ENCODE peak calls at places on chromosomes 1 and 21, in ten cellular contexts. O, N, W, H, V, M, L, I, F and E are unnamed samples.

GRCh38 chr1:92470216-92470615 is 16.5 kb downstream of the GFI1 start:
- DNase-seq in O (no peak), N (no peak), W (no peak), H (no peak), V (no peak), M (no peak), L (no peak), I (no peak), F (no peak), E (no peak)

GRCh38 chr1:65924471-65924870 is 131.8 kb downstream of the PDE4B start:
- DNase-seq in O (no peak), N (no peak), W (no peak), H (no peak), V (no peak), M (no peak), L (no peak), I (no peak), F (no peak), E (no peak)

GRCh38 chr1:236623371-236624166 is 19.3 kb upstream of the HEATR1 start:
- DNase-seq in O (no peak), N (no peak), W (no peak), H (no peak), V (no peak), M (no peak), L (no peak), I (no peak), F (no peak), E (no peak)

GRCh38 chr1:94270801-94271203 is 33.4 kb upstream of the ARHGAP29 start:
- DNase-seq in O (no peak), N (no peak), W (no peak), H (no peak), V (no peak), M (no peak), L (no peak), I (no peak), F (no peak), E (no peak)

GRCh38 chr1:78839704-78840277 is 166.7 kb downstream of the ADGRL4 start:
- DNase-seq in O (no peak), N (peak), W (peak), H (no peak), V (peak), M (no peak), L (peak), I (no peak), F (no peak), E (peak)

GRCh38 chr1:244437108-244437507 is 14.6 kb downstream of the ADSS2 start:
- DNase-seq in O (no peak), N (no peak), W (no peak), H (no peak), V (no peak), M (no peak), L (no peak), I (no peak), F (no peak), E (no peak)

GRCh38 chr21:28110074-28110473 is 882.6 kb downstream of the LTN1 start:
- DNase-seq in O (no peak), N (no peak), W (no peak), H (no peak), V (no peak), M (no peak), L (no peak), I (no peak), F (no peak), E (no peak)

GRCh38 chr1:117127840-117128239 is 6.3 kb upstream of the TRIM45 start:
- DNase-seq in O (no peak), N (no peak), W (no peak), H (no peak), V (no peak), M (peak), L (no peak), I (no peak), F (no peak), E (no peak)

GRCh38 chr1:229869225-229869624 is 197.8 kb upstream of the GALNT2 start:
- DNase-seq in O (no peak), N (no peak), W (no peak), H (no peak), V (no peak), M (no peak), L (no peak), I (no peak), F (no peak), E (no peak)

GRCh38 chr1:76059461-76059860 is 15.1 kb upstream of the ST6GALNAC3 start:
- DNase-seq in O (no peak), N (no peak), W (no peak), H (no peak), V (no peak), M (no peak), L (peak), I (no peak), F (no peak), E (no peak)

GRCh38 chr1:212975607-212975918 is 25.2 kb downstream of the VASH2 start:
- DNase-seq in O (no peak), N (no peak), W (no peak), H (no peak), V (no peak), M (no peak), L (no peak), I (no peak), F (no peak), E (no peak)

GRCh38 chr1:35894183-35894582 is 11.2 kb downstream of the AGO1 start:
- DNase-seq in O (no peak), N (no peak), W (peak), H (no peak), V (no peak), M (peak), L (no peak), I (peak), F (no peak), E (no peak)

GRCh38 chr1:53327183-53327941 is 508 bp downstream of the LRP8 start:
- DNase-seq in O (no peak), N (peak), W (peak), H (peak), V (peak), M (peak), L (peak), I (no peak), F (no peak), E (no peak)

GRCh38 chr1:15343729-15344128 is 66.0 kb upstream of the EFHD2 start:
- DNase-seq in O (peak), N (no peak), W (no peak), H (no peak), V (no peak), M (no peak), L (no peak), I (no peak), F (no peak), E (peak)

GRCh38 chr1:1157914-1158710 is 15.6 kb upstream of the TTLL10 start:
- DNase-seq in O (peak), N (no peak), W (peak), H (peak), V (no peak), M (peak), L (peak), I (no peak), F (no peak), E (peak)

GRCh38 chr1:111792249-111792648 is 36.5 kb downstream of the DDX20 start:
- DNase-seq in O (no peak), N (no peak), W (no peak), H (no peak), V (no peak), M (no peak), L (peak), I (no peak), F (no peak), E (no peak)

GRCh38 chr1:81838600-81839218 is 38.0 kb downstream of the ADGRL2 start:
- DNase-seq in O (no peak), N (no peak), W (no peak), H (no peak), V (no peak), M (no peak), L (no peak), I (no peak), F (no peak), E (no peak)

GRCh38 chr1:43688594-43689000 is 18.7 kb upstream of the ST3GAL3 start:
- DNase-seq in O (no peak), N (no peak), W (no peak), H (no peak), V (no peak), M (no peak), L (no peak), I (no peak), F (no peak), E (no peak)

GRCh38 chr1:113678159-113678469 is 81.2 kb downstream of the PHTF1 start:
- DNase-seq in O (no peak), N (no peak), W (no peak), H (no peak), V (no peak), M (no peak), L (no peak), I (no peak), F (no peak), E (no peak)

GRCh38 chr1:115198938-115199337 is 109.6 kb upstream of the TSPAN2 start:
- DNase-seq in O (no peak), N (no peak), W (no peak), H (no peak), V (peak), M (no peak), L (no peak), I (no peak), F (peak), E (no peak)

GRCh38 chr1:40306296-40306695 is 10.8 kb downstream of the COL9A2 start:
- DNase-seq in O (no peak), N (no peak), W (no peak), H (no peak), V (no peak), M (no peak), L (no peak), I (no peak), F (no peak), E (peak)

GRCh38 chr1:3001471-3002348 is 19.6 kb upstream of the ACTRT2 start:
- DNase-seq in O (peak), N (no peak), W (no peak), H (peak), V (no peak), M (peak), L (no peak), I (no peak), F (no peak), E (no peak)

GRCh38 chr1:110176299-110176956 is 26.1 kb downstream of the SLC6A17 start:
- DNase-seq in O (no peak), N (no peak), W (no peak), H (peak), V (peak), M (no peak), L (no peak), I (no peak), F (no peak), E (peak)

GRCh38 chr1:26409191-26409751 is 1.3 kb upstream of the LIN28A start:
- DNase-seq in O (no peak), N (peak), W (no peak), H (no peak), V (peak), M (no peak), L (no peak), I (no peak), F (no peak), E (no peak)

GRCh38 chr1:31510853-31511789 is 65.2 kb upstream of the TINAGL1 start:
- DNase-seq in O (no peak), N (no peak), W (no peak), H (peak), V (no peak), M (no peak), L (peak), I (no peak), F (no peak), E (no peak)

GRCh38 chr21:43603230-43603626 is 56.1 kb downstream of the HSF2BP start:
- DNase-seq in O (no peak), N (no peak), W (no peak), H (no peak), V (no peak), M (peak), L (no peak), I (no peak), F (no peak), E (no peak)

GRCh38 chr1:10398278-10398733 is 558 bp upstream of the PGD start:
- DNase-seq in O (no peak), N (no peak), W (no peak), H (no peak), V (no peak), M (no peak), L (no peak), I (no peak), F (no peak), E (no peak)

GRCh38 chr1:201123866-201124265 is 3.1 kb downstream of the ASCL5 start:
- DNase-seq in O (no peak), N (no peak), W (no peak), H (no peak), V (no peak), M (no peak), L (no peak), I (no peak), F (no peak), E (no peak)

GRCh38 chr1:37150986-37151385 is 116.7 kb upstream of the GRIK3 start:
- DNase-seq in O (no peak), N (no peak), W (no peak), H (no peak), V (no peak), M (no peak), L (no peak), I (no peak), F (peak), E (no peak)

GRCh38 chr1:159091547-159092397 is 15.2 kb upstream of the AIM2 start:
- DNase-seq in O (no peak), N (no peak), W (no peak), H (no peak), V (no peak), M (no peak), L (no peak), I (no peak), F (no peak), E (no peak)

GRCh38 chr1:85654066-85654782 is 54.0 kb downstream of the ZNHIT6 start:
- DNase-seq in O (no peak), N (no peak), W (no peak), H (no peak), V (no peak), M (no peak), L (peak), I (no peak), F (no peak), E (no peak)

GRCh38 chr1:20150969-20151368 is 11.8 kb downstream of the PLA2G2F start:
- DNase-seq in O (peak), N (no peak), W (no peak), H (no peak), V (no peak), M (no peak), L (no peak), I (no peak), F (no peak), E (no peak)

GRCh38 chr1:235108876-235109275 is 19.8 kb downstream of the TOMM20 start:
- DNase-seq in O (no peak), N (peak), W (no peak), H (no peak), V (no peak), M (no peak), L (no peak), I (no peak), F (no peak), E (no peak)

GRCh38 chr1:160874935-160875334 is 10.0 kb downstream of the ITLN1 start:
- DNase-seq in O (no peak), N (no peak), W (no peak), H (no peak), V (no peak), M (no peak), L (no peak), I (no peak), F (no peak), E (no peak)

GRCh38 chr1:152448095-152448494 is 34.0 kb upstream of the CRNN start:
- DNase-seq in O (peak), N (no peak), W (no peak), H (no peak), V (no peak), M (no peak), L (no peak), I (no peak), F (peak), E (no peak)

GRCh38 chr1:190484045-190484444 is 6.4 kb upstream of the BRINP3 start:
- DNase-seq in O (no peak), N (no peak), W (no peak), H (no peak), V (no peak), M (no peak), L (no peak), I (no peak), F (no peak), E (no peak)

GRCh38 chr1:154938604-154939399 is 2.3 kb upstream of the PMVK start:
- DNase-seq in O (no peak), N (no peak), W (no peak), H (no peak), V (no peak), M (no peak), L (no peak), I (no peak), F (no peak), E (no peak)

GRCh38 chr1:151371744-151372410 is 628 bp downstream of the SELENBP1 start:
- DNase-seq in O (peak), N (no peak), W (peak), H (peak), V (peak), M (peak), L (no peak), I (no peak), F (no peak), E (peak)

GRCh38 chr1:151373196-151373595 is 691 bp upstream of the SELENBP1 start:
- DNase-seq in O (peak), N (no peak), W (no peak), H (no peak), V (no peak), M (no peak), L (no peak), I (no peak), F (no peak), E (no peak)

GRCh38 chr1:151371340-151371739 is 1.2 kb downstream of the SELENBP1 start:
- DNase-seq in O (peak), N (no peak), W (no peak), H (peak), V (no peak), M (peak), L (no peak), I (no peak), F (no peak), E (peak)

GRCh38 chr1:151370211-151370911 is 2.1 kb downstream of the SELENBP1 start:
- DNase-seq in O (peak), N (no peak), W (peak), H (peak), V (no peak), M (peak), L (no peak), I (no peak), F (no peak), E (peak)

DNA sequence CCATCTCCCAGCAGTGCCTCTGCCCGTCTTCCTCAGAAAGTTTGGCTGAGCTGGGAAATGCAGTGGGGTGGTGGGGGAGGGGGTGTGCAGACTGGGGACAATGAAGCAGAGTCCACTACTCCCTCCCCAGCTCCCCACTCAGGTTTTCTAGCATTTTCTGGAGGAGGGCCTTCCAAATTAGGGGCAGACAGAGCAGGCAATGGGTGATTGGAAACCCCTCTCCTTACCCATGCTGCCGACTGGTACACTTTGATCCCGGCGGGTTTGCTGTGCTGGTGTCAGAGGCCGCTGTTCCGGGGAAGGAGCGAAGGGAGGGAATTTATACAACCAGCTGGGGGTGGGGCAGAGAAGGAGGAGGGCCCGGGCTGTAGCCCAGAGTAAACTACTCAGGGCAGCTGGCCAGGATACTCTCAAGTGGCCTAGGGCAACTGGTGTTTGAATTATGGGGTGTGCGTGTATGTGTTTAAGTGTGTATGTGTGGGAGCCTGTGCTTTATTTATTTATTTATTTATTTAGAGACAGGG is at the start of gene SELENBP1:
- DNase-seq in O (peak), N (peak), W (peak), H (peak), V (no peak), M (peak), L (peak), I (no peak), F (no peak), E (peak)
- TF ChIP-seq POLR2AphosphoS5 in O (peak), N (peak), W (no peak), H (peak), V (no peak), M (peak), L (peak), I (no peak), F (peak), E (peak)

GRCh38 chr21:37159053-37159776 is 86.2 kb downstream of the TTC3 start:
- DNase-seq in O (no peak), N (no peak), W (no peak), H (no peak), V (no peak), M (no peak), L (no peak), I (peak), F (no peak), E (no peak)
- TF ChIP-seq EP300 in O (no peak), N (no peak), W (no peak), H (no peak), V (no peak), M (no peak), L (no peak), I (no peak), F (no peak), E (no peak)

GRCh38 chr1:55690366-55690765 is 475.2 kb upstream of the USP24 start:
- DNase-seq in O (no peak), N (no peak), W (no peak), H (no peak), V (no peak), M (no peak), L (no peak), I (no peak), F (no peak), E (no peak)

GRCh38 chr1:55685560-55685959 is 470.4 kb upstream of the USP24 start:
- DNase-seq in O (peak), N (no peak), W (no peak), H (no peak), V (no peak), M (no peak), L (no peak), I (no peak), F (no peak), E (no peak)

GRCh38 chr1:55692721-55693120 is 477.6 kb upstream of the USP24 start:
- DNase-seq in O (no peak), N (no peak), W (no peak), H (no peak), V (no peak), M (no peak), L (no peak), I (no peak), F (no peak), E (no peak)

GRCh38 chr1:55694297-55694696 is 479.1 kb upstream of the USP24 start:
- DNase-seq in O (no peak), N (no peak), W (no peak), H (no peak), V (peak), M (no peak), L (no peak), I (no peak), F (no peak), E (peak)

DNA sequence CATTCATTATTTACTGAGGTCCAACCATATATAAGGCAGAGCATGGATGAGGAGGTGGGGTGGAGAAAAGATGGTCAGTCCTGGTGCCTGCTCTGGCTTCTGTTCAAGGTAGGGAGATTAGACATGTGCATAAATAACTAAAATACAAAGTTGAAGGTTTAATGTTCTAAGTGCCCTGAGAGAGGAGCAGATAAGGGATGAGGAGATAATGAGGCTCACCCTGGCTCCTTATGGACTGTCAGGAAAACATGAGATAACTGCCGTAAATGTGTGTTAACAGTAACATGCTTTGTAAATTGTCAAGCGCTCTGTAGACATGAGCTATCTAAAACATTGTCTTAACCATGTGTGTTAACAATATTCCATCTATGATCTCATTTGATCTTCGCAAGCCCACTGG is 474.6 kb upstream of the USP24 start:
- DNase-seq in O (no peak), N (no peak), W (no peak), H (no peak), V (no peak), M (no peak), L (no peak), I (no peak), F (no peak), E (no peak)
- TF ChIP-seq POLR2AphosphoS5 in O (no peak), N (no peak), W (no peak), H (no peak), V (no peak), M (no peak), L (no peak), I (no peak), F (no peak), E (no peak)

DNA sequence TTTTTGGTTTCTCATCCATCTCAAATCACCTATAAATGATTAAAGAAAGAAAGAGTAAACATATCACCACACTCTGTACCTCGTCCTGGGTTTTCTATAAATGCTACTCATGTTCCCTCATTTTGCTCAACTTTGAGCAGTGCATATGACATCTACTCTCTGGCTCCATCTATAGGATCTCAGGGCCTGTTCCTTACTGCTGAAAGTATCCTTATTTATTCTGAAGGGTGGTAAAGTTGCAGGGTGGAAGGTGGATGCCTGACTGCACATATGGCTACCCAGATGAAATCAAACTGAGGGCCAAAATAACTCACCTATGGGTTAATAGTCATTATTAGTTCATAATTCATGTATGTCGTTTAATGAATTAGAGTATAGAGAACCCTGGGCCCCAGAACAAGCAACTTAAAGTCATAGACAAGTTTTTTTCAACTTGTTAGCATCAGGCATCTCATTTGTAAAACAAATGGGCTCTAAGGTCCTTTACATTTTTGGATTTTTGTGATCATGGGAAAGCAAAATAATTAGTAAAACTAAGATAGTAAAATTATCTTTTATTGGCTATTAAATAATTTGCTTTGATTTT is 46.5 kb downstream of the NCF2 start:
- DNase-seq in O (no peak), N (no peak), W (no peak), H (no peak), V (peak), M (no peak), L (peak), I (peak), F (no peak), E (no peak)
- TF ChIP-seq EP300 in O (no peak), N (no peak), W (no peak), H (no peak), V (no peak), M (no peak), L (no peak), I (no peak), F (no peak), E (no peak)